ENCODE peak calls at places on chromosomes 4 and X, in five cellular contexts. K is stimulated activated CD4-positive, alpha-beta T cell treated with anti-CD3 and anti-CD28 coated beads, Interleukin-12 subunit alpha, Interleukin-12 subunit beta, amount 100 ng/mL, for 48 hours; N is psoas muscle; J is BE2C; B is naive thymus-derived CD4-positive, alpha-beta T cell. W is an unnamed sample.

GRCh38 chr4:1318488-1319213 is 28.4 kb upstream of the UVSSA start:
- DNase-seq in K (no peak), N (peak; percentile 7), J (no peak), B (peak; percentile 15), W (no peak)

GRCh38 chr4:28373601-28374000 is 1513.0 kb downstream of the STIM2 start:
- DNase-seq in K (no peak), N (no peak), J (no peak), B (no peak), W (peak; percentile 5)

GRCh38 chr4:137509855-137510282 is 22.4 kb downstream of the PCDH18 start:
- DNase-seq in K (no peak), N (no peak), J (peak; percentile 58), B (no peak), W (no peak)

GRCh38 chr4:110196871-110197420 is 1.5 kb downstream of the ELOVL6 start:
- DNase-seq in K (peak; percentile 54), N (peak; percentile 62), J (no peak), B (peak; percentile 63), W (peak; percentile 39)

GRCh38 chr4:128298129-128298758 is 10.6 kb upstream of the PGRMC2 start:
- DNase-seq in K (no peak), N (no peak), J (no peak), B (no peak), W (no peak)

GRCh38 chr4:8451440-8452182 is 11.0 kb downstream of the TRMT44 start:
- DNase-seq in K (no peak), N (no peak), J (no peak), B (no peak), W (no peak)

GRCh38 chr4:120720354-120720753 is 202.2 kb downstream of the PRDM5 start:
- DNase-seq in K (no peak), N (no peak), J (no peak), B (no peak), W (no peak)

GRCh38 chrX:34810911-34811310 is 131.7 kb upstream of the FAM47B start:
- DNase-seq in K (no peak), N (no peak), J (no peak), B (no peak), W (no peak)

GRCh38 chr4:3767569-3768288 is 1.5 kb downstream of the ADRA2C start:
- DNase-seq in K (no peak), N (no peak), J (peak; percentile 73), B (no peak), W (no peak)

GRCh38 chr4:114132830-114133229 is 153.4 kb upstream of the ARSJ start:
- DNase-seq in K (no peak), N (no peak), J (peak; percentile 25), B (no peak), W (no peak)

GRCh38 chr4:181860668-181861067 is 382.5 kb upstream of the TENM3 start:
- DNase-seq in K (no peak), N (no peak), J (no peak), B (no peak), W (no peak)

GRCh38 chr4:76197971-76198410 is 15.6 kb downstream of the SCARB2 start:
- DNase-seq in K (no peak), N (peak; percentile 55), J (peak; percentile 71), B (peak; percentile 7), W (peak; percentile 50)

GRCh38 chr4:77481856-77482255 is 123.8 kb upstream of the CXCL13 start:
- DNase-seq in K (no peak), N (no peak), J (no peak), B (no peak), W (peak; percentile 54)

GRCh38 chr4:120555058-120555457 is 367.5 kb downstream of the PRDM5 start:
- DNase-seq in K (no peak), N (no peak), J (no peak), B (no peak), W (no peak)

GRCh38 chr4:112511294-112512118 is 4.5 kb downstream of the NEUROG2 start:
- DNase-seq in K (no peak), N (no peak), J (no peak), B (no peak), W (no peak)

GRCh38 chrX:57286507-57287251 is at the start of gene FAAH2:
- DNase-seq in K (peak; percentile 35), N (no peak), J (no peak), B (peak; percentile 62), W (no peak)

GRCh38 chr4:138967313-138967712 is 48.3 kb upstream of the NOCT start:
- DNase-seq in K (no peak), N (no peak), J (no peak), B (no peak), W (no peak)